ENCODE peak calls at places on chromosomes 5 and 9, in five cellular contexts. C, T, W, F and L are unnamed samples.

GRCh38 chr5:1734271-1734907 is 65.2 kb downstream of the MRPL36 start:
- DNase-seq in T (no peak), W (no peak), C (no peak), F (no peak), L (no peak)

GRCh38 chr5:90941002-90941720 is 382.6 kb downstream of the ADGRV1 start:
- DNase-seq in W (no peak), C (no peak), T (no peak), F (no peak), L (no peak)

GRCh38 chr9:87471746-87472145 is 25.9 kb upstream of the DAPK1 start:
- DNase-seq in W (no peak), F (no peak), T (no peak), C (no peak), L (no peak)

GRCh38 chr9:87435189-87435880 is 62.3 kb upstream of the DAPK1 start:
- DNase-seq in W (no peak), T (no peak), F (no peak), C (no peak), L (no peak)

GRCh38 chr9:113581865-113582697 is 118.6 kb downstream of the RGS3 start:
- DNase-seq in W (peak), F (peak), T (peak), C (no peak), L (no peak)

GRCh38 chr5:81750308-81751008 is 439 bp downstream of the SSBP2 start:
- DNase-seq in F (no peak), W (peak), T (no peak), C (no peak), L (no peak)

GRCh38 chr5:109921735-109922395 is 232.1 kb downstream of the MAN2A1 start:
- DNase-seq in C (no peak), W (no peak), F (no peak), T (no peak), L (no peak)

GRCh38 chr5:67050125-67050524 is 146.5 kb downstream of the CD180 start:
- DNase-seq in W (no peak), F (no peak), T (no peak), C (no peak), L (no peak)

GRCh38 chr9:37503736-37504135 is 18.0 kb downstream of the POLR1E start:
- DNase-seq in W (no peak), C (peak), F (peak), T (no peak), L (no peak)

GRCh38 chr5:173869316-173869715 is 18.8 kb upstream of the CPEB4 start:
- DNase-seq in T (no peak), F (no peak), W (peak), C (no peak), L (peak)

GRCh38 chr5:168891175-168891812 is 312.1 kb upstream of the PANK3 start:
- DNase-seq in W (no peak), C (no peak), F (no peak), T (no peak), L (no peak)

GRCh38 chr9:37528652-37529072 is 42.9 kb downstream of the POLR1E start:
- DNase-seq in T (no peak), F (no peak), C (no peak), W (no peak), L (no peak)

GRCh38 chr5:135239461-135240282 is 159.4 kb downstream of the MACROH2A1 start:
- DNase-seq in T (no peak), C (peak), F (peak), W (no peak), L (no peak)

GRCh38 chr5:139797335-139797734 is 1.7 kb downstream of the PSD2 start:
- DNase-seq in C (no peak), F (no peak), W (no peak), T (no peak), L (no peak)

GRCh38 chr5:41841325-41841724 is 28.9 kb downstream of the OXCT1 start:
- DNase-seq in W (no peak), C (no peak), T (no peak), F (no peak), L (no peak)

GRCh38 chr5:168481330-168481788 is 4.9 kb upstream of the RARS1 start:
- DNase-seq in W (no peak), F (no peak), C (no peak), T (no peak), L (no peak)

GRCh38 chr5:172403191-172403794 is 51.0 kb downstream of the SH3PXD2B start:
- DNase-seq in W (peak), T (peak), C (peak), F (no peak), L (no peak)

GRCh38 chr5:154701181-154701580 is 54.0 kb upstream of the LARP1 start:
- DNase-seq in F (no peak), C (no peak), T (no peak), W (no peak), L (no peak)

GRCh38 chr9:133876144-133876543 is 116.0 kb downstream of the VAV2 start:
- DNase-seq in W (no peak), C (no peak), T (no peak), F (peak), L (no peak)

GRCh38 chr5:93580387-93581100 is 475 bp downstream of the NR2F1-AS1 start:
- DNase-seq in F (peak), W (no peak), C (peak), T (no peak), L (no peak)

GRCh38 chr9:85978496-85978895 is 37.5 kb downstream of the NAA35 start:
- DNase-seq in T (no peak), F (peak), C (peak), W (no peak), L (no peak)